ENCODE peak calls at places on chromosomes 1 and 21, in nine cellular contexts. F is lower lobe of right lung, H is cardiac muscle cell, Y is fibroblast of lung, C is sigmoid colon, Z is left ventricle myocardium inferior, P is GM23248, X is H9, O is heart left ventricle. B is an unnamed sample. For H3K27me3 and H3K4me1, the result is how much of the 10 kb centered on the place peaks cover.

GRCh38 chr1:204921855-204922516 is 51.3 kb downstream of the NFASC start:
- DNase-seq in F (no peak), H (no peak), Y (no peak), P (no peak), X (no peak), Z (no peak), C (peak), O (no peak), B (no peak)

GRCh38 chr1:245046310-245046709 is 108.5 kb upstream of the KIF26B start:
- DNase-seq in H (no peak), F (no peak), Y (no peak), X (no peak), P (no peak), O (no peak), C (no peak), Z (no peak), B (no peak)

GRCh38 chr1:9448132-9449105 is 90.8 kb upstream of the SLC25A33 start:
- DNase-seq in Z (no peak), F (no peak), X (no peak), C (no peak), P (no peak), Y (no peak), H (no peak), O (no peak), B (no peak)

GRCh38 chr21:14480601-14481000 is 65.5 kb downstream of the SAMSN1 start:
- DNase-seq in Z (no peak), O (no peak), F (no peak), H (peak), X (no peak), C (no peak), Y (no peak), P (no peak), B (no peak)

GRCh38 chr1:63731117-63732043 is 42.4 kb upstream of the ROR1 start:
- DNase-seq in X (no peak), H (peak), P (peak), F (no peak), O (no peak), Z (no peak), Y (peak), C (no peak), B (peak)

GRCh38 chr1:2480986-2481364 is 4.9 kb downstream of the PLCH2 start:
- DNase-seq in Y (no peak), C (no peak), F (no peak), X (no peak), H (no peak), O (no peak), P (no peak), Z (no peak), B (no peak)

GRCh38 chr1:39737546-39738169 is 1.0 kb upstream of the PPIE start:
- DNase-seq in F (no peak), H (peak), Y (peak), Z (no peak), O (no peak), C (no peak), X (no peak), P (peak), B (no peak)

GRCh38 chr1:246218686-246219085 is 288.4 kb downstream of the SMYD3 start:
- DNase-seq in Y (no peak), P (no peak), F (no peak), O (no peak), X (no peak), H (no peak), C (no peak), Z (no peak), B (no peak)

GRCh38 chr1:243938146-243938676 is 88.2 kb upstream of the AKT3 start:
- DNase-seq in Z (no peak), X (no peak), F (no peak), Y (no peak), C (no peak), H (no peak), O (no peak), P (no peak), B (no peak)

GRCh38 chr1:9561429-9561828 is 22.2 kb downstream of the SLC25A33 start:
- DNase-seq in F (no peak), Y (peak), O (peak), Z (no peak), C (peak), X (no peak), H (peak), P (peak), B (no peak)

GRCh38 chr1:3055051-3055450 is 14.0 kb upstream of the PRDM16 start:
- DNase-seq in P (no peak), F (no peak), C (peak), X (peak), Z (no peak), Y (no peak), H (no peak), O (no peak), B (no peak)

GRCh38 chr1:112110031-112110430 is 120.6 kb upstream of the KCND3 start:
- DNase-seq in O (no peak), X (no peak), Z (no peak), P (no peak), H (peak), C (no peak), Y (no peak), F (no peak), B (peak)

GRCh38 chr1:206128192-206128591 is 11.0 kb upstream of the AVPR1B start:
- DNase-seq in Y (no peak), Z (no peak), O (no peak), F (no peak), C (no peak), X (no peak), P (no peak), H (no peak), B (no peak)

GRCh38 chr1:228100822-228101613 is 2.1 kb downstream of the C1orf35 start:
- DNase-seq in Z (no peak), X (no peak), H (no peak), F (no peak), P (no peak), C (peak), O (peak), Y (no peak), B (no peak)

GRCh38 chr21:25944672-25945213 is 210.0 kb downstream of the GABPA start:
- DNase-seq in O (no peak), P (peak), H (no peak), Y (peak), C (no peak), Z (no peak), F (no peak), X (no peak), B (no peak)

GRCh38 chr1:222583079-222583478 is 6.7 kb downstream of the TAF1A start:
- DNase-seq in P (no peak), O (no peak), Z (no peak), Y (no peak), H (no peak), C (no peak), F (no peak), X (no peak), B (no peak)

GRCh38 chr1:36794460-36794859 is 239.9 kb downstream of the GRIK3 start:
- DNase-seq in F (no peak), O (no peak), Y (no peak), X (no peak), P (no peak), Z (no peak), C (no peak), H (no peak), B (no peak)

GRCh38 chr1:58999676-59000075 is 215.8 kb upstream of the JUN start:
- DNase-seq in F (no peak), C (no peak), X (no peak), P (no peak), Z (no peak), Y (no peak), O (no peak), H (no peak), B (no peak)

GRCh38 chr21:34791776-34792503 is 123.1 kb downstream of the CLIC6 start:
- DNase-seq in Z (no peak), Y (no peak), C (no peak), H (no peak), O (no peak), X (peak), P (no peak), F (no peak), B (no peak)

GRCh38 chr1:204288061-204288588 is 71.6 kb downstream of the PLEKHA6 start:
- DNase-seq in X (peak), P (peak), C (peak), O (peak), Y (no peak), H (peak), F (peak), Z (peak), B (peak)

GRCh38 chr1:3463891-3464648 is 9.6 kb downstream of the ARHGEF16 start:
- DNase-seq in Y (no peak), O (no peak), C (peak), P (no peak), Z (peak), X (no peak), F (peak), H (no peak), B (no peak)

GRCh38 chr1:33234588-33234990 is 21.7 kb upstream of the ZNF362 start:
- DNase-seq in O (no peak), Y (no peak), Z (no peak), H (no peak), X (no peak), C (no peak), P (no peak), F (no peak), B (no peak)

GRCh38 chr1:239947789-239948188 is 143.9 kb upstream of the FMN2 start:
- DNase-seq in O (no peak), Z (no peak), P (peak), H (no peak), F (no peak), X (no peak), C (no peak), Y (no peak), B (no peak)

GRCh38 chr1:235304549-235305451 is 23.2 kb downstream of the ARID4B start:
- DNase-seq in Z (no peak), F (no peak), O (no peak), X (no peak), P (peak), C (no peak), H (peak), Y (no peak), B (no peak)

GRCh38 chr1:78291872-78292271 is 198.9 kb upstream of the PTGFR start:
- DNase-seq in C (no peak), O (no peak), Z (no peak), H (no peak), X (no peak), F (no peak), P (peak), Y (no peak), B (no peak)

GRCh38 chr1:186564558-186564957 is 103.6 kb upstream of the PDC start:
- DNase-seq in X (no peak), Y (no peak), Z (no peak), P (no peak), C (no peak), F (no peak), H (peak), O (no peak), B (no peak)

GRCh38 chr1:93350875-93351274 is 5.2 kb downstream of the DR1 start:
- DNase-seq in Z (no peak), H (no peak), P (no peak), C (no peak), X (no peak), F (no peak), Y (no peak), O (no peak), B (no peak)

GRCh38 chr1:64745181-64745985 is 508 bp downstream of the RAVER2 start:
- DNase-seq in C (peak), O (peak), F (peak), X (peak), H (peak), P (peak), Y (peak), Z (peak), B (peak)

GRCh38 chr1:164519426-164519825 is 39.6 kb upstream of the PBX1 start:
- DNase-seq in Y (no peak), F (no peak), Z (no peak), P (no peak), X (no peak), C (no peak), O (no peak), H (no peak), B (no peak)

GRCh38 chr1:116408193-116408592 is 35.1 kb downstream of the ATP1A1 start:
- DNase-seq in P (no peak), C (no peak), X (no peak), Z (no peak), H (no peak), F (no peak), O (no peak), Y (no peak), B (no peak)

GRCh38 chr1:197200468-197200899 is 54.0 kb upstream of the ASPM start:
- DNase-seq in Z (no peak), X (no peak), C (no peak), Y (peak), H (peak), F (no peak), O (no peak), P (peak), B (no peak)

GRCh38 chr1:33383974-33384767 is 46.7 kb downstream of the PHC2 start:
- DNase-seq in F (no peak), O (no peak), Z (no peak), C (no peak), Y (peak), P (peak), H (peak), X (no peak), B (no peak)

GRCh38 chr1:201656670-201657032 is 117.7 kb downstream of the NAV1 start:
- DNase-seq in Z (peak), P (peak), Y (peak), C (no peak), O (no peak), X (no peak), F (no peak), H (peak), B (no peak)

GRCh38 chr1:30715216-30715615 is 8.2 kb downstream of the MATN1 start:
- DNase-seq in Y (no peak), H (no peak), Z (no peak), F (no peak), O (no peak), P (no peak), C (no peak), X (no peak), B (no peak)

GRCh38 chr1:46543382-46543760 is 8.1 kb downstream of the KNCN start:
- DNase-seq in Y (no peak), H (no peak), P (no peak), C (no peak), Z (no peak), O (no peak), F (no peak), X (no peak), B (no peak)
- H3K27me3 ChIP-seq in Y (under half), H (half or more), P (under half), C (under half), Z (half or more), O (under half), F (under half), X (under half), B (under half)

DNA sequence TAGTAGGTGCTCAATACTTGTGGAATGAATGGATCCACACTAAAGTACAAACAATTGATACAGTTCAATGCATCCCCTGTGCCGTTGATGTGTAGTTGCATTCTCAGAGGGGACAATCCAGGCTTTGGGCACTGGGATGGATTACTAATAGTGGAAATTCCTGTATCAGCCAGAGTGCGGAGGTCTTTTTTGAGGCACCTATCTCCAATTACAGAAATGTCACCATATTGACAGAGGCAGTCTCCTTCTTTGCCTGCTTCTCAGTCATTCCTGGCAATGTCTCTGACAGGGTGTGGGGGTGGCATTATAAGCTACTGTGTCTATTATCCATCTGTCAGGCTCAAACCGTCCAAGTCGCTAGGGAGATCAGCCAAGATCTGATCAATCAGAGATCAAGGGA is 3.2 kb upstream of the LAMB3 start:
- DNase-seq in Y (no peak), X (no peak), C (no peak), P (no peak), F (no peak), H (no peak), O (no peak), Z (no peak), B (no peak)
- H3K4me1 ChIP-seq in Y (under half), X (under half), C (under half), P (under half), F (under half), H (under half), O (under half), Z (under half), B (under half)

GRCh38 chr1:192974701-192975100 is 84.5 kb downstream of the UCHL5 start:
- DNase-seq in Z (no peak), O (no peak), Y (peak), F (no peak), C (no peak), X (no peak), H (peak), P (peak), B (no peak)

GRCh38 chr1:192979542-192979941 is 79.6 kb downstream of the UCHL5 start:
- DNase-seq in H (no peak), P (no peak), C (no peak), X (no peak), Y (no peak), F (no peak), Z (no peak), O (no peak), B (no peak)

GRCh38 chr1:192978195-192978710 is 80.9 kb downstream of the UCHL5 start:
- DNase-seq in Y (no peak), H (no peak), C (no peak), O (no peak), P (no peak), F (no peak), X (no peak), Z (no peak), B (no peak)

GRCh38 chr1:192976576-192976975 is 82.6 kb downstream of the UCHL5 start:
- DNase-seq in C (no peak), P (no peak), O (no peak), X (no peak), F (no peak), Z (no peak), H (no peak), Y (no peak), B (no peak)

GRCh38 chr1:192977089-192977706 is 82.0 kb downstream of the UCHL5 start:
- DNase-seq in P (no peak), C (no peak), O (no peak), F (no peak), H (no peak), Y (no peak), Z (no peak), X (no peak), B (no peak)
- H3K27ac ChIP-seq in P (no peak), C (no peak), O (no peak), F (no peak), H (no peak), Y (no peak), Z (no peak), X (no peak), B (no peak)

GRCh38 chr1:217138173-217138838 is 415.1 kb upstream of the ESRRG start:
- DNase-seq in H (no peak), Y (no peak), F (no peak), P (no peak), Z (no peak), X (no peak), C (no peak), O (no peak), B (no peak)

GRCh38 chr1:217140041-217140901 is 417.0 kb upstream of the ESRRG start:
- DNase-seq in H (no peak), P (no peak), O (no peak), Y (no peak), X (peak), C (no peak), Z (no peak), F (no peak), B (no peak)

GRCh38 chr1:217137210-217137871 is 414.1 kb upstream of the ESRRG start:
- DNase-seq in O (no peak), H (no peak), F (no peak), Z (no peak), P (no peak), Y (no peak), C (no peak), X (peak), B (no peak)

GRCh38 chr1:217138839-217139466 is 415.7 kb upstream of the ESRRG start:
- DNase-seq in P (no peak), F (no peak), C (no peak), X (no peak), O (no peak), H (no peak), Z (no peak), Y (no peak), B (no peak)

GRCh38 chr1:217139513-217139912 is 416.3 kb upstream of the ESRRG start:
- DNase-seq in Z (no peak), F (no peak), P (no peak), H (no peak), Y (no peak), C (no peak), X (peak), O (no peak), B (no peak)
- H3K27me3 ChIP-seq in Z (half or more), F (half or more), P (half or more), H (under half), Y (under half), C (under half), X (half or more), O (under half), B (half or more)

GRCh38 chr1:212666116-212666775 is 33.4 kb downstream of the BATF3 start:
- DNase-seq in F (no peak), X (peak), C (no peak), Y (no peak), Z (no peak), P (no peak), H (no peak), O (no peak), B (no peak)
- H3K4me1 ChIP-seq in F (half or more), X (under half), C (under half), Y (under half), Z (under half), P (under half), H (under half), O (under half), B (under half)

GRCh38 chr1:155307247-155307740 is 1.4 kb upstream of the FDPS start:
- DNase-seq in F (no peak), X (peak), H (peak), O (no peak), Y (peak), P (peak), C (no peak), Z (no peak), B (no peak)
- H3K27ac ChIP-seq in F (no peak), X (no peak), H (peak), O (no peak), Y (no peak), P (no peak), C (no peak), Z (peak), B (peak)

GRCh38 chr1:152673016-152673415 is 2.1 kb upstream of the LCE2C start:
- DNase-seq in H (no peak), F (no peak), X (no peak), P (peak), Y (no peak), Z (no peak), C (no peak), O (no peak), B (no peak)
- H3K27me3 ChIP-seq in H (under half), F (under half), X (under half), P (under half), Y (under half), Z (under half), C (under half), O (under half), B (under half)

DNA sequence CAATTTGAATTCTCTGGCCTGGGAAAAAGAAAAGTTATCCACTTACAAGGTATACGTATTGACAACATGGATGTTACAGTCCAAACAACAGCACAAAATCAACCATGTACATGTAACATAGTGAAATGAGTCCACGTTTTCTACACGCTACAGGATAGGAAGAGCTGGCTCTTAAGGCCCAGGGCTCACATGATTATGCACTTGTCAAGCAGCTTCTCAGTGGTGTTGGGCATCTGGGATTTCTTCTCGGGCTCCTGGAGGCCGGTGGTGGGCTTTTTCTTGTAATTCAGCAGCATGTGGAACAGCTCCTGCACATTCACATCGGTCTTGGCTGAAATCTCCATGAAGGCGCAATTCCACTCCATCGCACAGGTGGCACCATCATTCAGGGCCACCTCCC is 4.0 kb downstream of the DIRAS3 start:
- DNase-seq in F (no peak), C (no peak), Z (no peak), X (no peak), P (no peak), H (no peak), O (no peak), Y (no peak), B (no peak)
- H3K4me1 ChIP-seq in F (under half), C (under half), Z (under half), X (under half), P (under half), H (under half), O (under half), Y (under half), B (under half)

DNA sequence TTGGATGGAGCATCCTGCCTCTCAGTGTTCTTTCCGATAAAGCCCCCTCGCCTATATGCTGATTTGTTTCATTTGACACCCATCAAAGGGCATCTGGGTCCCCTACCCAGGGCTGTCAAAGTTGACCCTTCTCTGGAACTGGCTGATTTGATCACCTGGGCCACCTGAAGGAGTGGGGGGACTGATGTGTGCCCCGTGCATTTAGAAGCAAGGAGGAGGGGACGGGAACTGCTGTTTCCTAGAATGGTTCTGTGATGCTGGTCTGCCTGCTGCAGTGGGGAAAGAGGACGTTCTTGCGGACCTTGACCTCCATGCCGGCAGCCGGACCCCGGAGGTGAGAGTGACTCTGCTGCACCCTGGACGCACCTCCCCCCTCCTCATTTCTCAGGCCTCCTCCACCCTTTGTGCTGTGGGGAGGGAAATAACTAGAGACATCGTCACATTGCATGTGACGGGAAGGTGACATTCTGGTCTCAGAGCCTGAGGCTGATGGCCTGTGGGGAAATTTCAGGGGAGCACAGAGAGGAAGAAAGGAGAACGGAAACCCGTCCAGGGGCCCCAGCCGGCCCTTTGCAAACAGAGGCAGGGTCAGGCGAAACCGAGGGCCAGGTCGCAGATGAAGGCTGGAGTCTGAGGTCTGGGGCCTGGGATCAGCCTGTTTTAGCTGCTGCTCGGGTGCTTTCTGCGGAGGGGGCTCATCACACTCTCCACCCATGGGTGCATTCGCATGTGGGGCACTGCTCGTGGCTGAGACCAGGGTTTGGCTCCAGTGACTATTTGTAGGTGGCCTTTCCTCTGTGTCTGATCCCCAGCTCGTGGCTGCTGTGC is 25.7 kb downstream of the CRYAA start:
- DNase-seq in P (no peak), F (no peak), X (peak), Z (no peak), H (no peak), O (peak), C (peak), Y (no peak), B (no peak)
- H3K27ac ChIP-seq in P (no peak), F (peak), X (no peak), Z (peak), H (no peak), O (peak), C (no peak), Y (no peak), B (no peak)